ENCODE peak calls at places on chromosomes 16 and 17, in nine cellular contexts. O is colonic mucosa, X is AG04449, V is A549, S is heart left ventricle, P is astrocyte of the spinal cord, Q is pancreas, F is cardiac muscle cell, G is GM23248. I is an unnamed sample.

GRCh38 chr16:53159781-53160436 is 105.1 kb downstream of the CHD9 start:
- DNase-seq in Q (no peak), V (peak), G (peak), O (peak), F (peak), P (peak), X (no peak), S (no peak), I (peak)

GRCh38 chr17:82528484-82529265 is 9.1 kb downstream of the FOXK2 start:
- DNase-seq in G (peak), P (peak), O (peak), Q (peak), S (peak), V (peak), X (no peak), F (no peak), I (peak)

GRCh38 chr16:74623214-74623842 is 16.4 kb upstream of the GLG1 start:
- DNase-seq in G (peak), V (peak), O (no peak), Q (no peak), F (peak), X (no peak), S (no peak), P (peak), I (peak)

GRCh38 chr17:50905460-50905803 is 39.3 kb upstream of the TOB1 start:
- DNase-seq in O (no peak), S (no peak), F (no peak), G (no peak), P (no peak), X (no peak), V (no peak), Q (peak), I (no peak)

GRCh38 chr17:5630434-5630833 is 46.1 kb upstream of the NLRP1 start:
- DNase-seq in P (no peak), F (no peak), V (no peak), G (peak), Q (no peak), S (no peak), X (peak), O (no peak), I (peak)

GRCh38 chr16:3282103-3282746 is 1.1 kb upstream of the ZNF263 start:
- DNase-seq in S (no peak), V (peak), Q (no peak), X (no peak), O (no peak), P (no peak), F (peak), G (peak), I (no peak)

GRCh38 chr16:8173111-8173644 is 417.1 kb downstream of the TMEM114 start:
- DNase-seq in S (peak), O (peak), F (peak), X (no peak), Q (peak), P (peak), G (peak), V (peak), I (peak)

GRCh38 chr17:79044462-79044861 is 20.5 kb downstream of the C1QTNF1 start:
- DNase-seq in F (no peak), V (no peak), X (no peak), P (no peak), G (no peak), S (no peak), O (no peak), Q (no peak), I (no peak)

DNA sequence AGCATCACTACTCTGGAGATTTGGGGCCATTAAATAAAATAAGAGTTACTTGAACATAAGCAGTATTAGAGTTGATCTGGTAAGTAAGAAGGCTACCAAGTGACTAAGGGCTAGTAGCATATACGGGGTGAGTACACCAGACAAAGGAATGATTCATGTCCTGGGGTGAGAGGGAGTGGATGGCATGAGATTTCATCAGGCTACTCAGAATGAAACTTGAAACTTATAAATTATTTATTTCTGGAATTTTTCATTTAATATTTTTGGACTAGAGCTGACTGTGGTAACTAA is 2.3 kb downstream of the SLFN5 start:
- DNase-seq in P (peak), V (peak), X (peak), S (no peak), Q (no peak), G (peak), F (no peak), O (no peak), I (peak)
- H3K4me3 ChIP-seq in P (peak), V (peak), X (peak), S (peak), Q (no peak), G (peak), F (no peak), O (no peak), I (no peak)

GRCh38 chr17:8742828-8743227 is 1.8 kb downstream of the CCDC42 start:
- DNase-seq in P (no peak), S (no peak), F (no peak), Q (no peak), G (no peak), O (no peak), V (no peak), X (no peak), I (no peak)
- H3K4me3 ChIP-seq in P (no peak), S (no peak), F (no peak), Q (no peak), G (no peak), O (no peak), V (no peak), X (no peak), I (no peak)

GRCh38 chr17:36529121-36529520 is 5.5 kb downstream of the MYO19 start:
- DNase-seq in P (peak), S (no peak), Q (no peak), X (no peak), G (peak), V (no peak), F (no peak), O (no peak), I (peak)

GRCh38 chr17:36532435-36532975 is 2.2 kb downstream of the MYO19 start:
- DNase-seq in S (no peak), G (no peak), O (peak), F (no peak), X (no peak), V (no peak), P (no peak), Q (peak), I (no peak)

GRCh38 chr17:36535669-36536081 is 888 bp downstream of the PIGW start:
- DNase-seq in V (no peak), O (no peak), F (no peak), X (no peak), P (no peak), S (no peak), G (no peak), Q (no peak), I (no peak)

GRCh38 chr17:36534117-36534880 is at the start of gene MYO19:
- DNase-seq in X (no peak), O (peak), P (peak), S (peak), V (peak), Q (peak), G (peak), F (peak), I (peak)

DNA sequence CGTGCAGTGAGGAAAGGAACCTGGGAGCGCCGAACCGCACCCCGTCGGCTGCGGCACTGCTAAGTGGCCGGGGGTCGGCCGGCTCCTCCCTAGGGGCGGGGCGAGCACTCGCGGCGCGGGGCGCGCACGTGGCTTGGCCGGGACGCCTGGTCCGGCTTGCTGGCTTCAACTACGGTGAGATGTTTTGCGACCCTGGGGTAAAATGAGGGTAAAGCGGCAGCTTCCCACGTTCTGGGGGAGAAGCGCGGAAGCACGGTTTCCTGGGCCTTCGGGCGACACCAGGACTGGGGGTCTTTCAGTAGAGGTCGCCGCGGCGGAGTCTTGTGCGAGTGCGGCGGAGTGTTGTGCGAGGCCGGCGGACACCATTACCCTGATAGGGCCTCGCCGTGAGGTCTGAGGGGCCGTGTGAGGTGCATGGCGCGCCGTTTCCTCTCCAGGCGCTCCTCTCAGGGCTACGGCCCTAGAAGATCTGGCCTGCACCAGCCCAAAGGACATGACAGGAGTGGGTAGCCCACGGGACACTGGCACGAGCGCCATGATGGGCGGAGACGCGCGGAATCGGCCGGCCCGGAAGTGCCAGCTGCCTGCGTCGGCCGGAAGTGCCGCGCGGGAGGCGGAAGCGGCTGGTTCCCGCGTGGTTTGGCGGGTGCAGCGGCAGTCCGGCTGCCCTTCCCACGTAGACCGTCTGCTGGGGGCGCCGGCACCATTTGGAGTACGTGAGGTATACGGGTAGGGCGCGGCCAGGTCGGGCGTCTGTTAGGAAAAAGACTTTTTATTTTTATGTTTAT is at the start of gene PIGW:
- DNase-seq in G (peak), X (no peak), O (peak), F (peak), V (peak), Q (peak), P (peak), S (peak), I (peak)
- H3K4me3 ChIP-seq in G (peak), X (peak), O (peak), F (peak), V (peak), Q (peak), P (peak), S (peak), I (peak)

GRCh38 chr16:71210-71539 is 1.3 kb downstream of the RHBDF1 start:
- DNase-seq in X (no peak), O (no peak), G (no peak), P (no peak), F (no peak), Q (no peak), V (no peak), S (no peak), I (no peak)
- H3K4me3 ChIP-seq in X (peak), O (peak), G (peak), P (peak), F (peak), Q (peak), V (peak), S (peak), I (peak)

GRCh38 chr16:29978564-29979270 is 5.0 kb downstream of the TAOK2 start:
- DNase-seq in P (no peak), V (no peak), Q (no peak), G (no peak), F (no peak), X (no peak), S (no peak), O (no peak), I (no peak)

GRCh38 chr16:29977063-29977462 is 3.4 kb downstream of the TAOK2 start:
- DNase-seq in X (no peak), G (no peak), P (no peak), O (no peak), Q (no peak), F (no peak), V (no peak), S (peak), I (no peak)

GRCh38 chr16:29975811-29976511 is 2.3 kb downstream of the TAOK2 start:
- DNase-seq in G (peak), P (no peak), O (no peak), V (no peak), F (no peak), Q (no peak), X (no peak), S (peak), I (no peak)

GRCh38 chr16:29975134-29975538 is 1.5 kb downstream of the TAOK2 start:
- DNase-seq in S (no peak), Q (no peak), G (no peak), P (no peak), O (no peak), V (no peak), F (no peak), X (no peak), I (no peak)

GRCh38 chr16:29978081-29978480 is 4.4 kb downstream of the TAOK2 start:
- DNase-seq in P (no peak), Q (no peak), F (no peak), V (no peak), O (no peak), X (no peak), G (no peak), S (no peak), I (no peak)
- H3K4me3 ChIP-seq in P (no peak), Q (no peak), F (no peak), V (no peak), O (no peak), X (no peak), G (no peak), S (peak), I (no peak)

DNA sequence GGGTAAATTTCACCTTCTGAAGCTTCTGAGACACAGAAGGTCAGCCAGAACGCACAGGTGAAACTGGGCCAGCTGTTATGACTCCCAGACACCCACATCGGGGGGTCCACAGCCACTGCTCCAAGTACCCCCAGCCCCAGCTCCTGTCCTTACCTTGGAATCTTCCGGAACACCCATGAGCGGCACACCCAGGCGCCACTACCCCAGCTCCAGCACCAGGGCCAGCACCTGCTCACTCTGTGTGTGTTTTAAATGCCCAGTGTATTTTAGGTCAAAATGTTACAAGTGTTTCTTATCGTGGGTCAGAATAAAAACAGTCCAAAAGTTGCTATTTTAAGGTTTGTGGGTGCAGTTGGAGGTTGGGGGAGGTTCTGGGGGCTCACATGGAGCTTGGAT is 116.3 kb downstream of the RMI2 start:
- DNase-seq in G (no peak), P (no peak), Q (no peak), O (no peak), F (peak), X (no peak), V (no peak), S (no peak), I (no peak)
- H3K4me3 ChIP-seq in G (no peak), P (no peak), Q (no peak), O (no peak), F (no peak), X (no peak), V (no peak), S (no peak), I (no peak)